ENCODE peak calls at places on chromosomes 16 and 17, in eight cellular contexts. M is cardiac muscle cell; Y is adrenal gland; Z is ascending aorta; V is ovary; J is progenitor cell of endocrine pancreas; A is islet precursor cell; O is stimulated activated naive CD4-positive, alpha-beta T cell treated with Interleukin-2 at 50 U/mL for 16 hours. L is an unnamed sample.

GRCh38 chr17:11908711-11909146 is 88.5 kb downstream of the ZNF18 start:
- DNase-seq in V (no peak), A (peak), O (no peak), Y (no peak), M (no peak), Z (no peak), J (no peak), L (no peak)

GRCh38 chr16:72895951-72896350 is 152.0 kb downstream of the ZFHX3 start:
- DNase-seq in V (no peak), M (peak), J (no peak), A (no peak), Z (no peak), Y (no peak), O (no peak), L (no peak)

GRCh38 chr17:77327181-77327565 is 186.4 kb downstream of the SEC14L1 start:
- DNase-seq in O (no peak), A (peak), J (no peak), V (peak), M (no peak), Y (peak), Z (peak), L (no peak)

GRCh38 chr16:16861546-16861945 is 482.6 kb downstream of the NPIPA7 start:
- DNase-seq in V (peak), A (peak), J (peak), M (peak), Y (peak), O (peak), Z (no peak), L (peak)

GRCh38 chr16:3774819-3775218 is 57.5 kb upstream of the TRAP1 start:
- DNase-seq in J (no peak), Z (no peak), O (no peak), A (no peak), Y (no peak), V (no peak), M (no peak), L (no peak)

GRCh38 chr17:18896947-18897346 is 39.0 kb downstream of the PRPSAP2 start:
- DNase-seq in Z (no peak), A (no peak), O (no peak), Y (no peak), M (no peak), V (no peak), J (no peak), L (no peak)

GRCh38 chr17:77363821-77364361 is 223.1 kb downstream of the SEC14L1 start:
- DNase-seq in M (peak), O (no peak), Y (peak), Z (peak), V (peak), A (peak), J (no peak), L (peak)

GRCh38 chr17:18377437-18378204 is at the start of gene EVPLL:
- DNase-seq in Z (no peak), Y (no peak), M (peak), O (no peak), A (peak), V (no peak), J (no peak), L (no peak)

GRCh38 chr17:66445229-66445628 is 142.8 kb downstream of the PRKCA start:
- DNase-seq in M (no peak), V (no peak), J (no peak), A (no peak), Z (no peak), Y (no peak), O (no peak), L (peak)

GRCh38 chr17:41894791-41895331 is 23.9 kb downstream of the ACLY start:
- DNase-seq in O (no peak), J (no peak), Y (no peak), A (peak), V (peak), Z (peak), M (peak), L (peak)

GRCh38 chr17:41416478-41416877 is 7.9 kb downstream of the KRT37 start:
- DNase-seq in M (no peak), A (no peak), V (no peak), J (no peak), O (no peak), Y (no peak), Z (no peak), L (peak)

GRCh38 chr17:39754958-39755549 is 17.3 kb downstream of the GRB7 start:
- DNase-seq in Y (peak), J (no peak), Z (no peak), O (no peak), M (no peak), V (no peak), A (no peak), L (no peak)

GRCh38 chr16:68401871-68402747 is 46.2 kb downstream of the SMPD3 start:
- DNase-seq in V (no peak), A (no peak), M (peak), J (no peak), Y (no peak), O (no peak), Z (no peak), L (peak)

GRCh38 chr17:77316191-77316641 is 175.4 kb downstream of the SEC14L1 start:
- DNase-seq in V (peak), Y (peak), J (no peak), A (peak), O (no peak), Z (peak), M (peak), L (peak)

GRCh38 chr16:65572156-65572555 is 450.3 kb upstream of the CDH11 start:
- DNase-seq in Z (no peak), O (no peak), V (no peak), M (peak), Y (no peak), A (no peak), J (no peak), L (peak)

GRCh38 chr17:45086865-45087495 is 25.9 kb downstream of the NMT1 start:
- DNase-seq in M (no peak), O (no peak), V (no peak), Y (no peak), A (no peak), J (no peak), Z (no peak), L (no peak)